ENCODE peak calls at places on chromosomes 13 and 19, in six cellular contexts. P is RWPE2; R is kidney tubule cell; E is HFF-Myc; S is T-helper 2 cell; H is CD4-positive, alpha-beta T cell. G is an unnamed sample.

GRCh38 chr19:30785728-30786127 is 413.5 kb downstream of the ZNF536 start:
- DNase-seq in P (no peak), R (no peak), E (no peak), S (no peak), H (no peak), G (no peak)

GRCh38 chr19:43820098-43820860 is 6.8 kb upstream of the ZNF283 start:
- DNase-seq in P (no peak), R (peak), E (no peak), S (no peak), H (no peak), G (no peak)

GRCh38 chr19:23817519-23817918 is 58.8 kb upstream of the ZNF681 start:
- DNase-seq in P (no peak), R (peak), E (no peak), S (no peak), H (peak), G (no peak)

GRCh38 chr19:1856698-1857603 is 6.4 kb downstream of the KLF16 start:
- DNase-seq in P (peak), R (peak), E (peak), S (no peak), H (peak), G (peak)

GRCh38 chr13:46553521-46553885 is 533 bp downstream of the LRCH1 start:
- DNase-seq in P (no peak), R (no peak), E (no peak), S (no peak), H (no peak), G (peak)

GRCh38 chr13:112067871-112068305 is 939 bp downstream of the SOX1 start:
- DNase-seq in P (no peak), R (no peak), E (no peak), S (no peak), H (no peak), G (no peak)

GRCh38 chr13:111058796-111059506 is 56.2 kb upstream of the ARHGEF7 start:
- DNase-seq in P (no peak), R (peak), E (no peak), S (no peak), H (no peak), G (no peak)

GRCh38 chr19:6092329-6093286 is 17.7 kb downstream of the RFX2 start:
- DNase-seq in P (peak), R (peak), E (no peak), S (no peak), H (no peak), G (peak)

GRCh38 chr19:33438016-33438671 is 64.6 kb downstream of the CEBPG start:
- DNase-seq in P (peak), R (no peak), E (no peak), S (no peak), H (no peak), G (no peak)

GRCh38 chr13:95676100-95676774 is 702 bp upstream of the DNAJC3 start:
- DNase-seq in P (no peak), R (peak), E (no peak), S (no peak), H (peak), G (no peak)

GRCh38 chr13:76792680-76793334 is 93.4 kb downstream of the KCTD12 start:
- DNase-seq in P (no peak), R (peak), E (no peak), S (no peak), H (no peak), G (no peak)

GRCh38 chr13:112060431-112060830 is 6.5 kb upstream of the SOX1 start:
- DNase-seq in P (no peak), R (no peak), E (no peak), S (no peak), H (no peak), G (no peak)

GRCh38 chr13:113022391-113023216 is 53.6 kb downstream of the MCF2L start:
- DNase-seq in P (no peak), R (no peak), E (no peak), S (no peak), H (no peak), G (peak)

GRCh38 chr13:23570099-23570926 is at the start of gene TNFRSF19:
- DNase-seq in P (no peak), R (peak), E (peak), S (no peak), H (no peak), G (no peak)

GRCh38 chr19:38644719-38645118 is 2.7 kb upstream of the ACTN4 start:
- DNase-seq in P (no peak), R (peak), E (no peak), S (no peak), H (no peak), G (no peak)

GRCh38 chr19:55189424-55189823 is 9.3 kb upstream of the SYT5 start:
- DNase-seq in P (peak), R (peak), E (peak), S (no peak), H (no peak), G (no peak)

GRCh38 chr19:9883231-9883758 is 48.2 kb downstream of the PIN1 start:
- DNase-seq in P (no peak), R (peak), E (no peak), S (no peak), H (no peak), G (no peak)

GRCh38 chr13:45737571-45738002 is 35.5 kb downstream of the CBY2 start:
- DNase-seq in P (no peak), R (no peak), E (no peak), S (no peak), H (no peak), G (no peak)

GRCh38 chr19:49157445-49158224 is at the start of gene TRPM4:
- DNase-seq in P (peak), R (peak), E (no peak), S (peak), H (peak), G (peak)

GRCh38 chr19:48798937-48799336 is 11.9 kb downstream of the BCAT2 start:
- DNase-seq in P (no peak), R (peak), E (no peak), S (no peak), H (no peak), G (no peak)

GRCh38 chr13:32247887-32248286 is 67.3 kb downstream of the ZAR1L start:
- DNase-seq in P (no peak), R (no peak), E (peak), S (no peak), H (no peak), G (no peak)

GRCh38 chr19:33906578-33907335 is 110.1 kb downstream of the KCTD15 start:
- DNase-seq in P (no peak), R (peak), E (no peak), S (no peak), H (no peak), G (peak)

GRCh38 chr13:44874886-44875630 is 114.2 kb downstream of the NUFIP1 start:
- DNase-seq in P (no peak), R (no peak), E (peak), S (no peak), H (no peak), G (no peak)

GRCh38 chr13:110055089-110055488 is 251.9 kb downstream of the COL4A1 start:
- DNase-seq in P (no peak), R (peak), E (no peak), S (no peak), H (no peak), G (no peak)

GRCh38 chr13:33838567-33839131 is 20.7 kb downstream of the RFC3 start:
- DNase-seq in P (no peak), R (no peak), E (no peak), S (no peak), H (no peak), G (no peak)

GRCh38 chr19:51417807-51418152 is 338 bp upstream of the SIGLEC10 start:
- DNase-seq in P (no peak), R (no peak), E (no peak), S (no peak), H (no peak), G (no peak)

GRCh38 chr13:93450226-93450625 is 223.6 kb downstream of the GPC6 start:
- DNase-seq in P (no peak), R (peak), E (no peak), S (no peak), H (no peak), G (no peak)

G was measured in pancreas.